ENCODE peak calls at places on chromosomes 7 and 10, in five cellular contexts. One of them, this sample, is unnamed.

GRCh38 chr7:4769753-4770152 is 5.7 kb upstream of the AP5Z1 start:
- DNase-seq in ovary: no peak
- DNase-seq in fibroblast of mammary gland: no peak
- DNase-seq in cardiac muscle cell: no peak
- DNase-seq in body of pancreas: no peak
- DNase-seq in this sample: no peak

GRCh38 chr10:62461120-62461519 is 87.0 kb downstream of the ZNF365 start:
- DNase-seq in ovary: no peak
- DNase-seq in fibroblast of mammary gland: no peak
- DNase-seq in cardiac muscle cell: no peak
- DNase-seq in body of pancreas: no peak
- DNase-seq in this sample: no peak

GRCh38 chr7:16599860-16600259 is 45.7 kb downstream of the ANKMY2 start:
- DNase-seq in ovary: no peak
- DNase-seq in fibroblast of mammary gland: no peak
- DNase-seq in cardiac muscle cell: no peak
- DNase-seq in body of pancreas: no peak
- DNase-seq in this sample: no peak

GRCh38 chr10:412109-412508 is 276.9 kb downstream of the ZMYND11 start:
- DNase-seq in ovary: no peak
- DNase-seq in fibroblast of mammary gland: peak
- DNase-seq in cardiac muscle cell: no peak
- DNase-seq in body of pancreas: no peak
- DNase-seq in this sample: peak

GRCh38 chr10:87837445-87837844 is 19.4 kb upstream of the ATAD1 start:
- DNase-seq in ovary: no peak
- DNase-seq in fibroblast of mammary gland: no peak
- DNase-seq in cardiac muscle cell: no peak
- DNase-seq in body of pancreas: no peak
- DNase-seq in this sample: no peak

GRCh38 chr7:106867641-106868351 is 2.7 kb downstream of the PIK3CG start:
- DNase-seq in ovary: no peak
- DNase-seq in fibroblast of mammary gland: no peak
- DNase-seq in cardiac muscle cell: no peak
- DNase-seq in body of pancreas: no peak
- DNase-seq in this sample: no peak

GRCh38 chr10:3757638-3758490 is 27.1 kb downstream of the KLF6 start:
- DNase-seq in ovary: no peak
- DNase-seq in fibroblast of mammary gland: no peak
- DNase-seq in cardiac muscle cell: no peak
- DNase-seq in body of pancreas: no peak
- DNase-seq in this sample: no peak

GRCh38 chr10:78963074-78964034 is 105.4 kb upstream of the ZMIZ1 start:
- DNase-seq in ovary: no peak
- DNase-seq in fibroblast of mammary gland: no peak
- DNase-seq in cardiac muscle cell: no peak
- DNase-seq in body of pancreas: no peak
- DNase-seq in this sample: peak

GRCh38 chr7:116776610-116777289 is 85.6 kb upstream of the CAPZA2 start:
- DNase-seq in ovary: no peak
- DNase-seq in fibroblast of mammary gland: peak
- DNase-seq in cardiac muscle cell: no peak
- DNase-seq in body of pancreas: peak
- DNase-seq in this sample: peak

GRCh38 chr7:2202901-2203550 is 29.7 kb downstream of the MAD1L1 start:
- DNase-seq in ovary: peak
- DNase-seq in fibroblast of mammary gland: no peak
- DNase-seq in cardiac muscle cell: no peak
- DNase-seq in body of pancreas: no peak
- DNase-seq in this sample: no peak

GRCh38 chr10:107803541-107803940 is 639.0 kb upstream of the SORCS1 start:
- DNase-seq in ovary: no peak
- DNase-seq in fibroblast of mammary gland: no peak
- DNase-seq in cardiac muscle cell: no peak
- DNase-seq in body of pancreas: no peak
- DNase-seq in this sample: no peak

GRCh38 chr10:81978238-81978637 is 103.2 kb downstream of the NRG3 start:
- DNase-seq in ovary: no peak
- DNase-seq in fibroblast of mammary gland: peak
- DNase-seq in cardiac muscle cell: peak
- DNase-seq in body of pancreas: no peak
- DNase-seq in this sample: peak

GRCh38 chr10:55410415-55410885 is 609.4 kb upstream of the PCDH15 start:
- DNase-seq in ovary: no peak
- DNase-seq in fibroblast of mammary gland: peak
- DNase-seq in cardiac muscle cell: peak
- DNase-seq in body of pancreas: peak
- DNase-seq in this sample: no peak

GRCh38 chr10:122658356-122659049 is 41.1 kb downstream of the C10orf120 start:
- DNase-seq in ovary: no peak
- DNase-seq in fibroblast of mammary gland: no peak
- DNase-seq in cardiac muscle cell: no peak
- DNase-seq in body of pancreas: no peak
- DNase-seq in this sample: no peak

DNA sequence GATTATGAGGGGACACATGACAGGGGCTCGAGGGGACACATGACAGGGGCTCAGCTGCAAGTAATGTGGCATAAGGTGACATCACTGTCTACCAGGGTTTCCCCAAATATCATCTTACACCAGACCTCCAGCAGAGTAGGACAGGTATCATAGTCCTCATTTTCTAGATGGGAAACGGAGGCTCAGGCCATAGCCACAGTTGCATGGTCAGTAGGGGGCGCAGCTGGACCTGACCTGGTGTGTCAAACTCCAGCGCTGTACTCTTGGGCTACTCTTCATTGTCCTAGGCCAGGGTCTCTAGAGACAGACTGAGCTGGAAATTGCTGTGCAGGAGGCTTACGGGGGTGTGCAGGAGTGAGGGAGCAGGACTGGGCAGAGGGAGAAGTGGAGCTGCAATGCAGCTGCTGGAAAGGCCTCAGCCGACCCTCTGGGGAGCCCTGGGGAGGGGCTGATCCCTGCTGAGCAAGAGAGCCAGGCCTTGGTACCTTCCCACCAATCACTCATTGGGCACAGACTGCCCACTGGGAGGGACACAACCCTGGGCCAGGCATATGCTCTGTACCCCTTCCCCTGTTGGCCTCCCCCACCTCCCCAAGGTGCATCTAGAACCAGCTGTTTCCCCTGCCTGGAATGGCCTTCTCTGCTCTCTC is 89.9 kb downstream of the CDH23 start:
- DNase-seq in ovary: no peak
- DNase-seq in fibroblast of mammary gland: peak
- DNase-seq in cardiac muscle cell: peak
- DNase-seq in body of pancreas: no peak
- DNase-seq in this sample: peak
- TF ChIP-seq CTCF in ovary: no peak
- TF ChIP-seq CTCF in fibroblast of mammary gland: peak
- TF ChIP-seq CTCF in cardiac muscle cell: peak
- TF ChIP-seq CTCF in body of pancreas: no peak
- TF ChIP-seq CTCF in this sample: peak

GRCh38 chr7:42221304-42221703 is 15.7 kb downstream of the GLI3 start:
- DNase-seq in ovary: no peak
- DNase-seq in fibroblast of mammary gland: no peak
- DNase-seq in cardiac muscle cell: no peak
- DNase-seq in body of pancreas: no peak
- DNase-seq in this sample: no peak

GRCh38 chr7:42222891-42223290 is 14.1 kb downstream of the GLI3 start:
- DNase-seq in ovary: no peak
- DNase-seq in fibroblast of mammary gland: no peak
- DNase-seq in cardiac muscle cell: peak
- DNase-seq in body of pancreas: no peak
- DNase-seq in this sample: no peak

GRCh38 chr7:42219447-42219846 is 17.6 kb downstream of the GLI3 start:
- DNase-seq in ovary: no peak
- DNase-seq in fibroblast of mammary gland: peak
- DNase-seq in cardiac muscle cell: no peak
- DNase-seq in body of pancreas: no peak
- DNase-seq in this sample: no peak

GRCh38 chr7:42224391-42225003 is 12.5 kb downstream of the GLI3 start:
- DNase-seq in ovary: no peak
- DNase-seq in fibroblast of mammary gland: no peak
- DNase-seq in cardiac muscle cell: no peak
- DNase-seq in body of pancreas: no peak
- DNase-seq in this sample: no peak

GRCh38 chr7:42222119-42222518 is 14.9 kb downstream of the GLI3 start:
- DNase-seq in ovary: no peak
- DNase-seq in fibroblast of mammary gland: no peak
- DNase-seq in cardiac muscle cell: peak
- DNase-seq in body of pancreas: no peak
- DNase-seq in this sample: no peak
- H3K4me3 ChIP-seq in ovary: no peak
- H3K4me3 ChIP-seq in fibroblast of mammary gland: no peak
- H3K4me3 ChIP-seq in cardiac muscle cell: no peak
- H3K4me3 ChIP-seq in body of pancreas: no peak
- H3K4me3 ChIP-seq in this sample: no peak

GRCh38 chr7:139509535-139509934 is 13.9 kb upstream of the CLEC2L start:
- DNase-seq in ovary: no peak
- DNase-seq in fibroblast of mammary gland: no peak
- DNase-seq in cardiac muscle cell: no peak
- DNase-seq in body of pancreas: no peak
- DNase-seq in this sample: no peak

GRCh38 chr7:139502226-139502625 is 18.8 kb upstream of the KLRG2 start:
- DNase-seq in ovary: no peak
- DNase-seq in fibroblast of mammary gland: no peak
- DNase-seq in cardiac muscle cell: no peak
- DNase-seq in body of pancreas: no peak
- DNase-seq in this sample: no peak

GRCh38 chr7:139500770-139501138 is 17.3 kb upstream of the KLRG2 start:
- DNase-seq in ovary: no peak
- DNase-seq in fibroblast of mammary gland: no peak
- DNase-seq in cardiac muscle cell: no peak
- DNase-seq in body of pancreas: no peak
- DNase-seq in this sample: no peak

DNA sequence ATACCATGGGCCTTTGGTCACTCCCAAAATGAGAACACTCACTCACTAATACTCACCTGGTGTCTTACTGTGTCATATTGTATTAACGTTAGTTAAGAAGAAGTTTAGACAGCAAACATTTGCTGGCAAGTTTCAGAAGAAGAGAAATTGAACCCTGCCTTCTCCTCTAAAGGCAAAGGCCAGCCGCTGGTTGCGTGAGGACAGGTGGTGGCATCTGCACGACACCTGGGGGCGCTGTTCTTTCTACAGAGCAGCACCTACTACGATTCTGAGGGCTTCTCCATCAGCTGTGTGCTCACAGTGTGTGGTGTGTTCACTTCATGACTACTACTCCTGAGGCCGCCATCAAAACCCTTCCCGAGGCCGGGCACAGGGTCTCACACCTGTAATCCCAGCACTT is 17.9 kb upstream of the CLEC2L start:
- DNase-seq in ovary: no peak
- DNase-seq in fibroblast of mammary gland: peak
- DNase-seq in cardiac muscle cell: peak
- DNase-seq in body of pancreas: no peak
- DNase-seq in this sample: no peak
- TF ChIP-seq CTCF in ovary: no peak
- TF ChIP-seq CTCF in fibroblast of mammary gland: peak
- TF ChIP-seq CTCF in cardiac muscle cell: peak
- TF ChIP-seq CTCF in body of pancreas: no peak
- TF ChIP-seq CTCF in this sample: no peak

DNA sequence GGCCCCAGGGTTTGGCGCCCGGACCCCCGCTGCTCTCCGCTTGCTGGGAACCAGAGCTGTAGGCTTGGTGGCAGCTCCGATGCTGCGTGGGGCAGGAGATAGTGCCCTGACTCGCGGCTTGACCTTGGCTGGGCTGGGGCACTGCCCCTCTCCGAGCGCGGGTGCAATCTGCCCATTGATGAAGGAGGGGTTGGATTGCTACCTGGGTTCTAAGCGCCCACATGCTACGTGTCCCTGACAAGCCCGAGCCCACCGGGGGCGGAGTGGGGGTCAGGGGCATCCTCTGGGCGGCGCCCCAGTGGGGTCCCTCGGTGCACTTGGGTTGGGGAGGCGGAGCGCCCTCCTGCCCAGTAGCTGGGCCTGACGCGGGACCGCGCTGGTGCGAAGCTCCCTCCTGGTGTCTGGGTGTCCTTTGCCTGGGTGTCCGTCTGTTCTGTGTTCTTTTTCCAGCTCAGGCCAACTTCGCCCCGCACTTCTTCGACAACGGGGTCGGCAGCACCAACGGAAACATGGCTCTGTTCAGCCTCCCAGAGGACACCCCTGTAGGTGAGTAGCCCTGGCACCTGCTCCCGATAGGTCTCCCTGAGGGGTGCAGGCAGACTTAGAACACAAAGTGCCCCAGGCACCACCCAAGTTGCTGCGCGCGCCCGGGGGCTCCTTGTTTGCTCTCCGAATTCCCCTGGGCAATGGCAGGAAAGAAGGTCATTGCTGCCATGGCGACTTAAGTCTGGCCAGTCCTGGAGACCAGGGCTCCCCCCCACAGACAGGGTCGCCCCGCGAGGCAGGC is 900 bp downstream of the CDHR1 start:
- DNase-seq in ovary: no peak
- DNase-seq in fibroblast of mammary gland: no peak
- DNase-seq in cardiac muscle cell: no peak
- DNase-seq in body of pancreas: no peak
- DNase-seq in this sample: no peak
- H3K4me3 ChIP-seq in ovary: no peak
- H3K4me3 ChIP-seq in fibroblast of mammary gland: no peak
- H3K4me3 ChIP-seq in cardiac muscle cell: peak
- H3K4me3 ChIP-seq in body of pancreas: no peak
- H3K4me3 ChIP-seq in this sample: no peak

This sample was measured in foreskin fibroblast.